ENCODE peak calls at places on chromosomes 16 and 17, in six cellular contexts. One of them, this sample, is unnamed.

GRCh38 chr17:82419471-82419995 is 1.1 kb upstream of the OGFOD3 start:
- DNase-seq in left ventricle myocardium inferior: no peak
- DNase-seq in BJ: no peak
- DNase-seq in fibroblast of mammary gland: no peak
- DNase-seq in H9: no peak
- DNase-seq in AG09309: no peak
- DNase-seq in this sample: no peak

GRCh38 chr16:62041401-62041800 is 5.2 kb upstream of the CDH8 start:
- DNase-seq in H9: peak; percentile 49
- DNase-seq in left ventricle myocardium inferior: no peak
- DNase-seq in fibroblast of mammary gland: peak; percentile 3
- DNase-seq in BJ: no peak
- DNase-seq in AG09309: peak; percentile 3
- DNase-seq in this sample: peak; percentile 47

GRCh38 chr16:66904846-66905632 is 13.6 kb downstream of the CDH16 start:
- DNase-seq in H9: no peak
- DNase-seq in left ventricle myocardium inferior: peak; percentile 58
- DNase-seq in BJ: no peak
- DNase-seq in fibroblast of mammary gland: no peak
- DNase-seq in AG09309: no peak
- DNase-seq in this sample: no peak

GRCh38 chr17:74746922-74747321 is 1.5 kb upstream of the NHERF1 start:
- DNase-seq in AG09309: no peak
- DNase-seq in left ventricle myocardium inferior: peak; percentile 18
- DNase-seq in BJ: no peak
- DNase-seq in H9: no peak
- DNase-seq in fibroblast of mammary gland: no peak
- DNase-seq in this sample: no peak

GRCh38 chr17:77696720-77697460 is 261.6 kb upstream of the TNRC6C start:
- DNase-seq in AG09309: no peak
- DNase-seq in BJ: no peak
- DNase-seq in fibroblast of mammary gland: no peak
- DNase-seq in left ventricle myocardium inferior: no peak
- DNase-seq in H9: peak; percentile 76
- DNase-seq in this sample: no peak

GRCh38 chr17:82734987-82735866 is at the start of gene FN3K:
- DNase-seq in H9: peak; percentile 82
- DNase-seq in BJ: no peak
- DNase-seq in left ventricle myocardium inferior: peak; percentile 73
- DNase-seq in AG09309: peak; percentile 17
- DNase-seq in fibroblast of mammary gland: peak; percentile 82
- DNase-seq in this sample: peak; percentile 42

GRCh38 chr16:4698321-4699029 is 5.1 kb downstream of the NUDT16L1 start:
- DNase-seq in fibroblast of mammary gland: no peak
- DNase-seq in left ventricle myocardium inferior: no peak
- DNase-seq in BJ: no peak
- DNase-seq in AG09309: no peak
- DNase-seq in H9: no peak
- DNase-seq in this sample: no peak

GRCh38 chr17:19753661-19754463 is 5.8 kb upstream of the ALDH3A1 start:
- DNase-seq in H9: no peak
- DNase-seq in left ventricle myocardium inferior: no peak
- DNase-seq in BJ: no peak
- DNase-seq in AG09309: no peak
- DNase-seq in fibroblast of mammary gland: no peak
- DNase-seq in this sample: peak; percentile 31

GRCh38 chr16:86896976-86897375 is 318.6 kb downstream of the FOXL1 start:
- DNase-seq in AG09309: no peak
- DNase-seq in left ventricle myocardium inferior: no peak
- DNase-seq in fibroblast of mammary gland: no peak
- DNase-seq in H9: no peak
- DNase-seq in BJ: no peak
- DNase-seq in this sample: no peak

GRCh38 chr17:75457047-75457654 is 716 bp downstream of the TMEM94 start:
- DNase-seq in fibroblast of mammary gland: peak; percentile 53
- DNase-seq in BJ: no peak
- DNase-seq in H9: peak; percentile 87
- DNase-seq in AG09309: no peak
- DNase-seq in left ventricle myocardium inferior: no peak
- DNase-seq in this sample: peak; percentile 33

GRCh38 chr16:72380283-72380682 is 208.3 kb upstream of the PMFBP1 start:
- DNase-seq in fibroblast of mammary gland: no peak
- DNase-seq in AG09309: no peak
- DNase-seq in BJ: no peak
- DNase-seq in left ventricle myocardium inferior: no peak
- DNase-seq in H9: no peak
- DNase-seq in this sample: no peak

GRCh38 chr16:65333298-65333697 is 211.4 kb upstream of the CDH11 start:
- DNase-seq in AG09309: no peak
- DNase-seq in H9: no peak
- DNase-seq in left ventricle myocardium inferior: no peak
- DNase-seq in BJ: no peak
- DNase-seq in fibroblast of mammary gland: no peak
- DNase-seq in this sample: no peak

GRCh38 chr16:80778707-80779106 is 25.7 kb downstream of the CDYL2 start:
- DNase-seq in left ventricle myocardium inferior: no peak
- DNase-seq in fibroblast of mammary gland: no peak
- DNase-seq in H9: no peak
- DNase-seq in AG09309: no peak
- DNase-seq in BJ: no peak
- DNase-seq in this sample: no peak

GRCh38 chr17:61455754-61456681 is 3.8 kb downstream of the TBX4 start:
- DNase-seq in H9: no peak
- DNase-seq in AG09309: no peak
- DNase-seq in fibroblast of mammary gland: no peak
- DNase-seq in left ventricle myocardium inferior: no peak
- DNase-seq in BJ: no peak
- DNase-seq in this sample: no peak

DNA sequence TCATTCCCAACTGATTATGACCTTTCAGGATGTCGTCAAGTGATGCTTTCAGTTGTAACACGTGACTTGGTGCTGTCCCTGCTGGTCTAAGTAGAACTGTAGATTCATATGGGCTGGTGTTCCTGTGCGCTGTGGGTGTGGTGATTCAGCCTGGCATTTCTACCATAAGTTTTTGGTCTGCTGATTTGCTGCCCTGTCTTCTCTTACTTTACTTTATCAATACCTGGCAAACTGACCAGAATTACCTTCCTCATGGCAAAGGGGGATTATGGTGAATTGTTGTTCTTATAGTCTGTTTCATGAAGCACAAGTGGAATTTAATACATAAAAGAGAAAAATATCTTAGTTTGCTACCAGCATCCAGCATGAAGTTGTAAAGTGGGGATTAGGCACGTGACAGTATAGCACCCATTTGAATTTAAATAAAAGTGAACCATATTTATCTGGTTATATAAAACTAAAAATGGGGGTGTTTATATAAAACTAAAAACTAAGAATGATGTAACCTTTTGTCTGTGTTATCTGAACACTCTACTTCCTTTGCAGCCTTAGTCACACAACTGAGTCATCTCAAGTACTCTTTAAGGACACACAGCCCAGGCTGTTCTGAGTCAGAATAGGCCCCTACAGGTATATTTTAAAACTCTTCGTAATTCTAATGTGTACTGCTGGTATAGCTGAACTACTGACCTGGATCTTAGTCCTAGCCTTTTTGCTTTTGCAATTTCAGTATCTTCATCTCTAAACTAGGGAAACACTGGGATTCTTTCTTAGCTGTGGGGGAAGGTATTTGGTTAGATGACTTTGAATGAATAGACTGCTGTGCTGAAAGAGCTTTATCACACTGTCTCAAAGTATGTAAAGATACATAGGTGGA is 28.3 kb downstream of the TTC19 start:
- DNase-seq in left ventricle myocardium inferior: no peak
- DNase-seq in AG09309: peak; percentile 85
- DNase-seq in BJ: peak; percentile 65
- DNase-seq in H9: no peak
- DNase-seq in fibroblast of mammary gland: peak; percentile 94
- DNase-seq in this sample: peak; percentile 88
- TF ChIP-seq CTCF in left ventricle myocardium inferior: no peak
- TF ChIP-seq CTCF in AG09309: peak; percentile 1
- TF ChIP-seq CTCF in BJ: no peak
- TF ChIP-seq CTCF in H9: no peak
- TF ChIP-seq CTCF in fibroblast of mammary gland: no peak
- TF ChIP-seq CTCF in this sample: peak; percentile 15

GRCh38 chr17:81400154-81400938 is 5.1 kb downstream of the BAHCC1 start:
- DNase-seq in AG09309: no peak
- DNase-seq in H9: peak; percentile 75
- DNase-seq in left ventricle myocardium inferior: peak; percentile 60
- DNase-seq in fibroblast of mammary gland: no peak
- DNase-seq in BJ: no peak
- DNase-seq in this sample: peak; percentile 53

GRCh38 chr17:81403040-81403467 is 7.8 kb downstream of the BAHCC1 start:
- DNase-seq in BJ: no peak
- DNase-seq in H9: no peak
- DNase-seq in left ventricle myocardium inferior: no peak
- DNase-seq in AG09309: no peak
- DNase-seq in fibroblast of mammary gland: no peak
- DNase-seq in this sample: no peak

GRCh38 chr17:81402530-81402941 is 7.3 kb downstream of the BAHCC1 start:
- DNase-seq in BJ: no peak
- DNase-seq in AG09309: no peak
- DNase-seq in left ventricle myocardium inferior: peak; percentile 60
- DNase-seq in fibroblast of mammary gland: no peak
- DNase-seq in H9: no peak
- DNase-seq in this sample: no peak

GRCh38 chr17:81400939-81401726 is 5.9 kb downstream of the BAHCC1 start:
- DNase-seq in fibroblast of mammary gland: no peak
- DNase-seq in BJ: no peak
- DNase-seq in left ventricle myocardium inferior: peak; percentile 42
- DNase-seq in AG09309: no peak
- DNase-seq in H9: no peak
- DNase-seq in this sample: peak; percentile 46

DNA sequence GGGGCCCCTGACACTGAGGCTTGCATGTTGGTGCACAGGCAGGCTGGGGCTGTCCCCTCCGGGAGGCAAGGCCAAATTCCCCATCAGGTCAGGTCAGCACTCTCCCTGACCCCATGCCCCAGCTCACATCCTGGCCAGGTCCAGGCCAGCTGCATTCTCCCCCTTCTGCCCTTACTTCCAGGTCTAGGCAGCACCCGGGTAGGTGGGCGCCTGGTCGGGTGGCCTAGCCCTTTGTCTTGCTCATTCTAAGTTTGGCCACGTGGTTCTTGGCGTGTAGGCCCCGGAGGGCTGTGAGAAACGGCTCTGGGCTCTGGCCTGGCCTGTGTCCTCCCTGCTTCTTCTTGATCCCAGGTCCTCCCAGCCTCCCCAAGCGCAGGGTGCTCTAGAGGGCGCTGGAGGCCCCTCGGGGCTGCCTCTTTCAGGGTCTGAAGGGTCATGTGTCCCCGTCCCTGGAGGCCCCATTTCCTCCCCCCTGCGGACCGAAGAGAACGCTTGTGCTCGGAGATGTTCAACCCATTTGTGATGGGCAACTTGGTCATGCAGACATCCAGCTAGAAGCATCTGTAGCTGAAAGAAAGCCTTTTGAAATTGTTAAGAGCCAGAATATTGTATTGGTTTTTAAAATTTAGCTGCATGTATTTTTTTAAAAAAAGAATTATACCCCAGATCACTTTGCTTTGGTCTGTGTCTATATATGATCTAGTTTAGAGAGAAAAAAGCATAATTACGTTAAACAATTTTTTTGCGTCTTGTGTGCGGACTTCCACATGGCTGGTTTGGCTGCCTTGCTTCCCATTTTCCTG is 6.7 kb downstream of the BAHCC1 start:
- DNase-seq in H9: peak; percentile 87
- DNase-seq in left ventricle myocardium inferior: peak; percentile 61
- DNase-seq in fibroblast of mammary gland: peak; percentile 70
- DNase-seq in BJ: no peak
- DNase-seq in AG09309: no peak
- DNase-seq in this sample: peak; percentile 51
- TF ChIP-seq CTCF in H9: peak; percentile 59
- TF ChIP-seq CTCF in left ventricle myocardium inferior: peak; percentile 33
- TF ChIP-seq CTCF in fibroblast of mammary gland: peak; percentile 46
- TF ChIP-seq CTCF in BJ: peak; percentile 43
- TF ChIP-seq CTCF in AG09309: peak; percentile 48
- TF ChIP-seq CTCF in this sample: peak; percentile 39

GRCh38 chr16:2475413-2476344 is 752 bp downstream of the TBC1D24 start:
- DNase-seq in BJ: no peak
- DNase-seq in AG09309: no peak
- DNase-seq in fibroblast of mammary gland: no peak
- DNase-seq in left ventricle myocardium inferior: no peak
- DNase-seq in H9: peak; percentile 56
- DNase-seq in this sample: no peak

GRCh38 chr16:2473425-2473926 is 1.5 kb upstream of the TBC1D24 start:
- DNase-seq in fibroblast of mammary gland: no peak
- DNase-seq in AG09309: no peak
- DNase-seq in H9: peak; percentile 45
- DNase-seq in left ventricle myocardium inferior: no peak
- DNase-seq in BJ: no peak
- DNase-seq in this sample: no peak

GRCh38 chr16:2472885-2473284 is 1.8 kb downstream of the NTN3 start:
- DNase-seq in fibroblast of mammary gland: no peak
- DNase-seq in BJ: no peak
- DNase-seq in H9: no peak
- DNase-seq in left ventricle myocardium inferior: no peak
- DNase-seq in AG09309: no peak
- DNase-seq in this sample: no peak

GRCh38 chr16:2474877-2475412 is at the start of gene TBC1D24:
- DNase-seq in left ventricle myocardium inferior: peak; percentile 88
- DNase-seq in BJ: no peak
- DNase-seq in AG09309: no peak
- DNase-seq in H9: peak; percentile 86
- DNase-seq in fibroblast of mammary gland: peak; percentile 65
- DNase-seq in this sample: peak; percentile 73

DNA sequence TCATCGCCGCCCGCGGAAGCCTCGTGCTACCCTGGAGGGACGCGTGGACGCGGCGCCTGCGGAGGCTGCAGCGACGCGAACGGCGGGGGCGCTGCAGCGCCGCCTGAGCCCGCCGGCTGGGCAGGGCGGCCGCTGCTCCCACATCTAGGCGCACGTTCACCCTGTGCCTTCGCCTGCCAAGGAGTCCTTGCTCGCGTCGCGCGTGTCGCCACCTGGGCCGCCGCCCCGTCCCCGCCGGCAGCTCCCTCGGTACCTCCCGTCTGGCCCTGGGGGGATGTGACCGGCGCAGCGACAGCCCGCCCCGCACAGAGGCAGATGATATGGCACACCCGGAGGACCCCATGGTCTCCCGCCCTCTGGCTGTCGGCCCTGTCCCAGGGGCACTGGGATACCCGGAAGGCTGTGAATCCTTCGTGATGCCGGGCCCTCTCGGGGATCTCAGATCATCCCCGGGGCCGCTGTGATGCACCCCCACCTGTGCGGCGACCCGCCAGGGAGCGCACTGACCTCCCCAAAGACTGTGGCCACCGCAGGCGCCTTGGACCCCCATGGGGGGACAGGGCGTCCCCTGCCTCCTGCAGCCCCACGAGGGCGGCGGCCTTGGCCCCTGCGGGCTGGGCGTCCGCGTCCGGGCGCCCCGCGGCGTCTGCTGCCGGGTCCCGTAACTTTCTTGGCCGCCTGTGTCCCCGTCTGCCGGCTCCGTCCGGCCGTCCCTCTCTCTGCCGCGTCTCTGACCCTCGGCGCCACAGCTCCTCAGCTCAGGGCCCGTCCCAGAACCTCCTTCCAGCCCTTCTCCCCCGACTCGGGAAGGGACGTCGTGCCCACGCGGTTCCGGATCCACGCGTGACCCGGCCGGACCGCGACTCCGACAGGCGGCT is 689 bp upstream of the TBC1D24 start:
- DNase-seq in H9: peak; percentile 64
- DNase-seq in BJ: no peak
- DNase-seq in AG09309: no peak
- DNase-seq in fibroblast of mammary gland: no peak
- DNase-seq in left ventricle myocardium inferior: peak; percentile 56
- DNase-seq in this sample: peak; percentile 40
- TF ChIP-seq CTCF in H9: peak; percentile 29
- TF ChIP-seq CTCF in BJ: peak; percentile 15
- TF ChIP-seq CTCF in AG09309: peak; percentile 14
- TF ChIP-seq CTCF in fibroblast of mammary gland: no peak
- TF ChIP-seq CTCF in left ventricle myocardium inferior: peak; percentile 56
- TF ChIP-seq CTCF in this sample: peak; percentile 10

GRCh38 chr16:79712273-79712672 is 111.7 kb upstream of the MAF start:
- DNase-seq in fibroblast of mammary gland: no peak
- DNase-seq in AG09309: no peak
- DNase-seq in H9: no peak
- DNase-seq in BJ: no peak
- DNase-seq in left ventricle myocardium inferior: no peak
- DNase-seq in this sample: no peak
- TF ChIP-seq CTCF in fibroblast of mammary gland: no peak
- TF ChIP-seq CTCF in AG09309: no peak
- TF ChIP-seq CTCF in H9: no peak
- TF ChIP-seq CTCF in BJ: no peak
- TF ChIP-seq CTCF in left ventricle myocardium inferior: no peak
- TF ChIP-seq CTCF in this sample: no peak